ENCODE peak calls at places on chromosomes 12 and 14, in four cellular contexts. M is cardiac muscle cell, Z is tibial nerve, I is ovary. J is an unnamed sample. For H3K4me1, the result is how much of the 10 kb centered on the place peaks cover.

GRCh38 chr12:131164096-131164872 is 210.6 kb downstream of the ADGRD1 start:
- DNase-seq in I (no peak), M (no peak), Z (no peak), J (no peak)

GRCh38 chr14:23294734-23295561 is 7.7 kb downstream of the PPP1R3E start:
- DNase-seq in M (peak), Z (no peak), I (no peak), J (peak)

GRCh38 chr12:124629799-124630198 is 62.4 kb upstream of the NCOR2 start:
- DNase-seq in I (no peak), Z (no peak), M (no peak), J (no peak)

GRCh38 chr12:1993871-1994371 is 10.3 kb downstream of the DCP1B start:
- DNase-seq in I (no peak), Z (no peak), M (no peak), J (no peak)

GRCh38 chr14:22836301-22837058 is at the start of gene MMP14:
- DNase-seq in I (peak), Z (peak), M (no peak), J (peak)

GRCh38 chr12:53047221-53048032 is 2.4 kb upstream of the TNS2 start:
- DNase-seq in M (peak), Z (peak), I (peak), J (peak)

GRCh38 chr12:40224439-40225291 is at the start of gene LRRK2:
- DNase-seq in M (peak), Z (peak), I (peak), J (peak)

GRCh38 chr12:132444957-132445883 is 44.7 kb upstream of the FBRSL1 start:
- DNase-seq in M (no peak), I (no peak), Z (no peak), J (no peak)

GRCh38 chr14:94423465-94424056 is 29.0 kb downstream of the SERPINA11 start:
- DNase-seq in M (peak), I (peak), Z (peak), J (peak)

GRCh38 chr12:67107235-67107634 is 161.9 kb upstream of the CAND1 start:
- DNase-seq in I (no peak), M (no peak), Z (no peak), J (no peak)

GRCh38 chr14:32513571-32514009 is 184.5 kb downstream of the AKAP6 start:
- DNase-seq in M (no peak), Z (no peak), I (no peak), J (no peak)

GRCh38 chr12:45601888-45602287 is 127.6 kb upstream of the ARID2 start:
- DNase-seq in Z (no peak), M (no peak), I (no peak), J (no peak)

GRCh38 chr14:59275668-59276067 is 87.2 kb downstream of the DAAM1 start:
- DNase-seq in Z (no peak), M (no peak), I (no peak), J (no peak)

GRCh38 chr12:7907009-7907408 is 29.0 kb downstream of the SLC2A3 start:
- DNase-seq in M (peak), Z (no peak), I (no peak), J (no peak)

GRCh38 chr12:76457010-76457409 is 102.6 kb downstream of the OSBPL8 start:
- DNase-seq in Z (no peak), M (no peak), I (no peak), J (no peak)

GRCh38 chr12:123129651-123130050 is 21.2 kb downstream of the PITPNM2 start:
- DNase-seq in I (no peak), M (no peak), Z (no peak), J (no peak)
- H3K4me3 ChIP-seq in I (no peak), M (no peak), Z (no peak), J (no peak)

DNA sequence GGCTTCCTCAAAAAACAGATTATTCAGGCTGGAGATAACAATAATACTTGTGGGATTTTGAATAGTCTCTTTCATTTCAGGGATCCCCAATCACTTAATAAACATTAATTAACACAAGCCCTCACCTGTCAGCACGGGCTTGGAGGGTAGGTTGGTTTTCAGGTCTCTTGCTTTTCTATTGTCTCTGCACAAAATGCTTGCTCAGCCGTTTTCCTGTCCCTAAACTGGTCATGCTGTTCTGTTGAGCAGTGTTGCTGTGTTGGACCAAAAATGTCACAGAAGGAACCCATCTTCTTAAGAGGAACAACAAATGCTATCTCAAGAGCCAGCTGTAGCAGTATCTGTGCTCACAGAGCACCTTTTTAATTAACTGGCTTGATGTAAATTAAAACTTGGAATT is 231.7 kb upstream of the CRY1 start:
- DNase-seq in Z (no peak), I (no peak), M (no peak), J (no peak)
- H3K4me1 ChIP-seq in Z (under half), I (under half), M (under half), J (under half)

DNA sequence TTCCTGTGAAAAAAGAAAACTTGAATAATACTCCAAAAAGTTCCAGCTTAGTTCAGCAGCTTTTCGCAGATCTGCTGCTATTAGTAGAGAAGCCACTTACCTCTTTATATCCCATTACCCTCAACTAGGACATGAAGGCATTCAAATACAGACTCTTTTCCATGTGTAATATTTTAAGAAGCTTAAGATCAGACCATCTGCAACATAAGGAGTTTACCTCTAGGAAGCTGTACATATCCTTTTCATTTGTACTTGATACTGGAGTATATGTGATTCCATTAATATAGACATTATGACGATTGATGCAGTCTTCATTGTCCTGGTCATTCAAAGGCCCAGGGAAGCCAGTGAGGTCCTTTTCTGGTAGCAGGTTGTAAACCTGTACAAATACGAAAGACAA is 20.4 kb downstream of the A2M start:
- DNase-seq in Z (no peak), M (no peak), I (no peak), J (no peak)
- H3K4me3 ChIP-seq in Z (no peak), M (no peak), I (no peak), J (no peak)

GRCh38 chr14:61346793-61347192 is 25.4 kb downstream of the PRKCH start:
- DNase-seq in I (no peak), Z (no peak), M (no peak), J (no peak)

GRCh38 chr14:61345144-61345482 is 23.7 kb downstream of the PRKCH start:
- DNase-seq in I (no peak), Z (no peak), M (no peak), J (no peak)

GRCh38 chr14:61350427-61350826 is 29.0 kb downstream of the PRKCH start:
- DNase-seq in I (no peak), M (no peak), Z (no peak), J (no peak)

GRCh38 chr14:61346221-61346620 is 24.8 kb downstream of the PRKCH start:
- DNase-seq in M (no peak), I (no peak), Z (no peak), J (no peak)

DNA sequence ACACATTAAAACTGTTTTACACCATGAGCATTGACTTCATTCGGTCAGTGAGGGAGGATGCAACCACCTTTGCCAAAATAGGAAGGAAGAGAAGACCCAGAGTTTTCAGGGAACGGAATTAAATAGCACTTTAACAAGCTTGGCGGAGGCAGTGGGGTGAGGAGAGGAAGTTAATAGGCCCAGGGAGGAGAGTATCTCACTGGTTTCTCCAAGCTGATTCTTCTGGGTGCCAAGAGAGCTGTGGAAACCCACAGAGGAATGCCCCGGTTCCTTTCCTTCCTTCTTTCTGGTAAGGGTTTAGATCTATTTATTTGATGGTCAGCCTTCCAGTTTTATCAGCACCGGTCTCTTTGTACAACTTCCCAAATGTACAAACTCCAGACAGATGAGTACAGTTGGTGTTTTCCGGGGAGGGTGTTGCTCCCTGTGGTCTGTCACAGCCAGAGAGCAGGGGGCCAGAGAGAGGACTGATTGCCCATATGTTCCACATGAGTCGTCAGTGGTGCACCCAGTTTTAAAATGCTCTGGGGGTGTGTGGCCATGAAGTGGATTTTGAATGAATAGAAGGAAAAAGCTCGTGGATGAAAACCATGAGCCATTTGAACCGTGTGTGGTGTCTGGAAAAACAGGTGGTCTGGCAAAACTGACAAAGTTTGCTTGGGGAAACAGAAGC is 26.5 kb downstream of the PRKCH start:
- DNase-seq in I (no peak), M (no peak), Z (no peak), J (no peak)
- H3K4me1 ChIP-seq in I (under half), M (half or more), Z (under half), J (under half)

GRCh38 chr14:31243860-31244259 is 36.3 kb upstream of the HECTD1 start:
- DNase-seq in M (no peak), I (no peak), Z (no peak), J (no peak)

GRCh38 chr14:31244626-31245025 is 37.0 kb upstream of the HECTD1 start:
- DNase-seq in Z (no peak), I (no peak), M (no peak), J (no peak)

GRCh38 chr14:31239673-31240072 is 32.1 kb upstream of the HECTD1 start:
- DNase-seq in Z (no peak), I (no peak), M (peak), J (no peak)

GRCh38 chr14:31241450-31242114 is 34.0 kb upstream of the HECTD1 start:
- DNase-seq in I (no peak), Z (no peak), M (peak), J (no peak)
- H3K4me3 ChIP-seq in I (no peak), Z (no peak), M (no peak), J (no peak)

DNA sequence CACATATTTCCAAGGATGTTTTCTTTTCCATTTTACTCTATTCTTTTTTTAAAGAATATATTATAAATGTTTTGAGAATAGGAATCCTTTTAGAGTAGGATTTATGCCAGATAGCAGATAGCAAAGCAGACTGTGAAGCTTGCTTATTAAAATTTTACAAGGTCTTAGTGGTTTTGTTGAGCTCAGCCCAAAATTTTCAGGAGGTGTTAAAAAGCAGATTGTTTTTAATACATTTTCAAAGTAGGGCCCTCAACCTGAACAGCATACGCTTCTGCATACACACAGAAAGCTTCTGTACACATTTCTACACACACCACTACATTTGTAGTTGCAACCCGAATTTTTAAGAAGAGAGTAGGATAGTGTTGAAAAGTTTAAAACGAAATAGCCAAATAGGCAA is 151.0 kb downstream of the EPS8 start:
- DNase-seq in I (no peak), M (no peak), Z (no peak), J (no peak)
- H3K4me1 ChIP-seq in I (under half), M (under half), Z (under half), J (under half)

GRCh38 chr14:105525326-105525725 is 1.1 kb upstream of the TMEM121 start:
- DNase-seq in I (no peak), Z (no peak), M (no peak), J (no peak)
- H3K4me3 ChIP-seq in I (no peak), Z (no peak), M (no peak), J (no peak)

DNA sequence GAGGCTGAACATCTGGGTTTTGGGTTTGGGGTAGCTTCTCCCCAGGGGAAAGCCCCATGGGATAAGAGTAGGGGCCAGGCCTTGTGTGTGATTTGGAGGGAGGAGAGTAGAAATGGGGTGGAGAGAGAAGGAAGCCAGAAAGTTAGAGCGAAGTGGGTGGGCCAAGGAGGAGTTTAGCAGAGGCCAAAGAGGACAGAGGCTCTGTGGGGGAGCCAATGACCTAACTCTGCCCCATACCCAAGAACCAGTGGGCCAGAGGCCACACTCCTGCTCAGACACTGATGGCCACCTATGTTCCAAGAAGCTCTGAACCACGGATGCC is 9.3 kb downstream of the ZNF385A start:
- DNase-seq in I (peak), Z (no peak), M (no peak), J (no peak)
- H3K4me1 ChIP-seq in I (under half), Z (half or more), M (under half), J (under half)

GRCh38 chr12:94261119-94261518 is 112.7 kb downstream of the PLXNC1 start:
- DNase-seq in Z (no peak), I (no peak), M (no peak), J (no peak)

GRCh38 chr12:94262228-94263010 is 114.0 kb downstream of the PLXNC1 start:
- DNase-seq in M (peak), Z (peak), I (peak), J (peak)

GRCh38 chr12:94260017-94260416 is 111.6 kb downstream of the PLXNC1 start:
- DNase-seq in I (no peak), M (no peak), Z (no peak), J (no peak)

GRCh38 chr12:94261781-94262180 is 113.4 kb downstream of the PLXNC1 start:
- DNase-seq in Z (no peak), M (no peak), I (no peak), J (no peak)

GRCh38 chr12:94260717-94261116 is 112.3 kb downstream of the PLXNC1 start:
- DNase-seq in Z (no peak), I (no peak), M (no peak), J (no peak)
- H3K4me3 ChIP-seq in Z (no peak), I (no peak), M (no peak), J (no peak)

GRCh38 chr12:68630050-68630449 is 19.4 kb downstream of the RAP1B start:
- DNase-seq in I (no peak), M (peak), Z (no peak), J (no peak)
- H3K4me1 ChIP-seq in I (under half), M (under half), Z (half or more), J (under half)

J was measured in uterus.